ENCODE peak calls at places on chromosome 4, in four cellular contexts. S is neural progenitor cell, I is cardiac muscle cell, T is right atrium auricular region. F is an unnamed sample.

GRCh38 chr4:48635310-48635709 is 144.8 kb downstream of the FRYL start:
- DNase-seq in S (no peak), I (no peak), T (no peak), F (peak; percentile 43)

GRCh38 chr4:108620101-108620932 is at the start of gene RPL34:
- DNase-seq in S (peak; percentile 95), I (peak; percentile 98), T (peak; percentile 98), F (peak; percentile 96)

GRCh38 chr4:145619639-145619996 is 433 bp downstream of the MMAA start:
- DNase-seq in S (no peak), I (peak; percentile 31), T (peak; percentile 65), F (peak; percentile 60)

GRCh38 chr4:130306566-130306965 is 1210.6 kb downstream of the C4orf33 start:
- DNase-seq in S (peak; percentile 38), I (no peak), T (no peak), F (no peak)

GRCh38 chr4:167114416-167114971 is 119.8 kb downstream of the SPOCK3 start:
- DNase-seq in S (no peak), I (peak; percentile 10), T (no peak), F (peak; percentile 78)

GRCh38 chr4:128481752-128482480 is 194.3 kb upstream of the PGRMC2 start:
- DNase-seq in S (no peak), I (no peak), T (no peak), F (no peak)

GRCh38 chr4:182093431-182093831 is 149.8 kb upstream of the TENM3 start:
- DNase-seq in S (no peak), I (no peak), T (no peak), F (no peak)

GRCh38 chr4:20279381-20279780 is 27.7 kb downstream of the SLIT2 start:
- DNase-seq in S (no peak), I (no peak), T (no peak), F (no peak)

GRCh38 chr4:88457307-88458090 is 580 bp downstream of the HERC5 start:
- DNase-seq in S (peak; percentile 66), I (peak; percentile 66), T (no peak), F (peak; percentile 38)

GRCh38 chr4:117093581-117093980 is 8.2 kb upstream of the TRAM1L1 start:
- DNase-seq in S (no peak), I (no peak), T (no peak), F (no peak)

GRCh38 chr4:10050171-10051120 is 29.1 kb upstream of the SLC2A9 start:
- DNase-seq in S (no peak), I (no peak), T (no peak), F (peak; percentile 68)

GRCh38 chr4:87103691-87104187 is 116.7 kb downstream of the KLHL8 start:
- DNase-seq in S (no peak), I (no peak), T (no peak), F (peak; percentile 84)

GRCh38 chr4:36133658-36134057 is 110.7 kb downstream of the ARAP2 start:
- DNase-seq in S (peak; percentile 2), I (no peak), T (no peak), F (no peak)

GRCh38 chr4:8769645-8770517 is 101.8 kb downstream of the HMX1 start:
- DNase-seq in S (no peak), I (no peak), T (no peak), F (no peak)

GRCh38 chr4:4524364-4524763 is 17.5 kb downstream of the STX18 start:
- DNase-seq in S (peak; percentile 71), I (peak; percentile 21), T (no peak), F (no peak)

GRCh38 chr4:15778191-15778741 is at the start of gene CD38:
- DNase-seq in S (peak; percentile 55), I (peak; percentile 29), T (no peak), F (no peak)

GRCh38 chr4:54566608-54567007 is 91.1 kb upstream of the KIT start:
- DNase-seq in S (peak; percentile 37), I (no peak), T (no peak), F (no peak)

GRCh38 chr4:8846046-8846720 is 25.5 kb downstream of the HMX1 start:
- DNase-seq in S (no peak), I (no peak), T (no peak), F (no peak)

GRCh38 chr4:128427832-128428366 is 140.3 kb upstream of the PGRMC2 start:
- DNase-seq in S (no peak), I (no peak), T (no peak), F (peak; percentile 81)

GRCh38 chr4:125315571-125316390 is 1.0 kb downstream of the FAT4 start:
- DNase-seq in S (peak; percentile 90), I (peak; percentile 88), T (no peak), F (peak; percentile 51)

GRCh38 chr4:167171928-167172327 is 62.4 kb downstream of the SPOCK3 start:
- DNase-seq in S (no peak), I (peak; percentile 35), T (no peak), F (no peak)

GRCh38 chr4:17168571-17168970 is 270.1 kb upstream of the LDB2 start:
- DNase-seq in S (no peak), I (no peak), T (no peak), F (no peak)

GRCh38 chr4:74618659-74619058 is 173.7 kb downstream of the AREG start:
- DNase-seq in S (no peak), I (no peak), T (no peak), F (peak; percentile 72)

GRCh38 chr4:142984871-142985585 is 138.9 kb upstream of the INPP4B start:
- DNase-seq in S (peak; percentile 38), I (peak; percentile 24), T (no peak), F (peak; percentile 16)

GRCh38 chr4:8703857-8704495 is 111.4 kb downstream of the CPZ start:
- DNase-seq in S (no peak), I (no peak), T (no peak), F (no peak)

GRCh38 chr4:101813604-101814003 is 23.1 kb downstream of the BANK1 start:
- DNase-seq in S (no peak), I (no peak), T (no peak), F (no peak)

GRCh38 chr4:78058591-78059523 is 1.7 kb downstream of the FRAS1 start:
- DNase-seq in S (peak; percentile 91), I (peak; percentile 77), T (no peak), F (peak; percentile 50)

GRCh38 chr4:8108261-8108660 is 50.4 kb downstream of the ABLIM2 start:
- DNase-seq in S (no peak), I (no peak), T (no peak), F (no peak)

GRCh38 chr4:176690716-176691115 is 102.0 kb downstream of the VEGFC start:
- DNase-seq in S (no peak), I (no peak), T (no peak), F (no peak)

GRCh38 chr4:87286970-87287369 is 35.7 kb downstream of the HSD17B13 start:
- DNase-seq in S (no peak), I (no peak), T (no peak), F (no peak)

GRCh38 chr4:150960079-150960478 is 55.0 kb downstream of the LRBA start:
- DNase-seq in S (peak; percentile 19), I (no peak), T (no peak), F (peak; percentile 33)

GRCh38 chr4:143382539-143382938 is 45.9 kb downstream of the GAB1 start:
- DNase-seq in S (no peak), I (no peak), T (no peak), F (peak; percentile 35)

GRCh38 chr4:44368413-44369167 is 80.0 kb downstream of the KCTD8 start:
- DNase-seq in S (peak; percentile 1), I (no peak), T (no peak), F (no peak)

GRCh38 chr4:182144621-182145359 is 98.4 kb upstream of the TENM3 start:
- DNase-seq in S (peak; percentile 53), I (peak; percentile 64), T (no peak), F (peak; percentile 29)

DNA sequence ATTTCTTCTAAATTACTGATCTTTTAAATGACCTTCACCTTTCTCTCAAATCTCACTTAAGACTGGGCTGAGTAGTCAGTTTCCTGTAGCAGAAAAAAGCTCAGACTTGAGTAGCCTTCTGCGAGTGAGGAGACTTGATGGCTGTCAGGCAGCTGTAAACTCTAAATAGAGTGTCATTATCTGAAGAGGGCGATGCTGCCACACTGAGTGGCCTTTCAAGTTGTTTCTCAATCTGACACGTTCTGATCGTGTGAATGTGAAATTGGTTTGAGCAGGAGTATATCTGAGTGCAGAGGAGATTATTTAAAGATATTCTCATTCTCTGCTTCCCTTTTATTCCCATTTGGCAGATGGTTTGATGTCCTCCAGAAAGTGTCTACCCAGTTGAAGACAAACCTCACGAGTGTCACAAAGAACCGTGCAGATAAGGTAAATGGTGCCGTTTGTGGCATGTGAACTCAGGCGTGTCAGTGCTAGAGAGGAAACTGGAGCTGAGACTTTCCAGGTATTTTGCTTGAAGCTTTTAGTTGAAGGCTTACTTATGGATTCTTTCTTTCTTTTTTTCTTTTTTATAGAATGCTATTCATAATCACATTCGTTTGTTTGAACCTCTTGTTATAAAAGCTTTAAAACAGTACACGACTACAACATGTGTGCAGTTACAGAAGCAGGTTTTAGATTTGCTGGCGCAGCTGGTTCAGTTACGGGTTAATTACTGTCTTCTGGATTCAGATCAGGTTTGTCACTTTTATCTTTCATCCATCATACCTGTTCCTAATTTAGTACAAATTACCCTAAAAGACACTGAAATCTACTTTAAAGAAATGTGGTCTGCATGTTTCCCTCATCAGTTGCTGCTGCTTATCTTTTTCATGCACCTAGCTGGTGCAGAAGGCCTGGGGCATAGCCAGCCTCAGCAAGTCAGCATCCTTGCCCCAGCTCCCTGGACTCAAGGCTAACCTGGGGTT is 74.3 kb upstream of the MSANTD1 start:
- DNase-seq in S (no peak), I (peak; percentile 64), T (no peak), F (no peak)
- H3K36me3 ChIP-seq in S (peaks cover 6% of the 10 kb centered on the region), I (peaks cover 3% of the 10 kb centered on the region), T (peaks cover 40% of the 10 kb centered on the region), F (peaks cover 10% of the 10 kb centered on the region)

GRCh38 chr4:139515531-139515958 is 40.5 kb downstream of the SETD7 start:
- DNase-seq in S (no peak), I (no peak), T (no peak), F (no peak)
- H3K36me3 ChIP-seq in S (no peaks in the 10 kb centered on the region), I (peaks cover 21% of the 10 kb centered on the region), T (peaks cover 66% of the 10 kb centered on the region), F (peaks cover 17% of the 10 kb centered on the region)

GRCh38 chr4:2600878-2601277 is 64.4 kb downstream of the FAM193A start:
- DNase-seq in S (no peak), I (no peak), T (no peak), F (no peak)

GRCh38 chr4:2607107-2607506 is 70.7 kb downstream of the FAM193A start:
- DNase-seq in S (no peak), I (peak; percentile 26), T (no peak), F (no peak)

GRCh38 chr4:2598661-2599654 is 62.5 kb downstream of the FAM193A start:
- DNase-seq in S (no peak), I (no peak), T (no peak), F (no peak)

GRCh38 chr4:2607822-2608221 is 71.4 kb downstream of the FAM193A start:
- DNase-seq in S (no peak), I (no peak), T (no peak), F (no peak)

DNA sequence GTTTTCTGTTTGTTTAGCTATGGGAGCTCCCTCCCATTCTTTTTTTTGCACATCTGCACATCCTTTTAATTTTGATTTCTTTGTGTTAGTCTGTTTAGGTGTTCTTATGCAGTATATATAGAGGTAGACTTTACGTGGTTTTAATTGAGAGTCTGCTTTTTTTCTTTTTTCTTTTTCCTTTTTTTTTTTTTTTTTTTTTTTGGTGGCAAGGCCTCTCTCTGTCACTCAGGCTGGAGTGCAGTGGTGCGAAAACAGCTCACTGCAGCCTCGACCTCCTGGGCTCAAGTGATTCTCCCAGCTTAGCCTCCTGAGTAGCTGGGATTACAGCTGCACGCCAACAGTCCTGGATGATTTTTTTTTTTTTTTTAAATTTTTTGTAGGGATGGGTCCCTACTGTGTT is 68.2 kb downstream of the FAM193A start:
- DNase-seq in S (peak; percentile 53), I (no peak), T (no peak), F (no peak)
- H3K36me3 ChIP-seq in S (peaks cover 4% of the 10 kb centered on the region), I (no peaks in the 10 kb centered on the region), T (no peaks in the 10 kb centered on the region), F (peaks cover 2% of the 10 kb centered on the region)

GRCh38 chr4:134885436-134885835 is 683.8 kb upstream of the PABPC4L start:
- DNase-seq in S (no peak), I (no peak), T (no peak), F (no peak)
- H3K36me3 ChIP-seq in S (no peaks in the 10 kb centered on the region), I (no peaks in the 10 kb centered on the region), T (no peaks in the 10 kb centered on the region), F (no peaks in the 10 kb centered on the region)

GRCh38 chr4:1358421-1359160 is 11.6 kb downstream of the UVSSA start:
- DNase-seq in S (no peak), I (no peak), T (no peak), F (no peak)
- H3K36me3 ChIP-seq in S (no peaks in the 10 kb centered on the region), I (no peaks in the 10 kb centered on the region), T (no peaks in the 10 kb centered on the region), F (no peaks in the 10 kb centered on the region)